ENCODE peak calls at places on chromosome 2, in eight cellular contexts. X is astrocyte; O is effector memory CD4-positive, alpha-beta T cell; A is heart left ventricle; P is tibial artery; L is colonic mucosa; G is A549; H is pancreas. M is an unnamed sample.

GRCh38 chr2:127620867-127621266 is 25.1 kb upstream of the GPR17 start:
- DNase-seq in H (no peak), X (no peak), O (no peak), A (no peak), L (no peak), G (no peak), P (no peak), M (no peak)

GRCh38 chr2:216590780-216591179 is 42.4 kb upstream of the IGFBP2 start:
- DNase-seq in H (peak; percentile 51), X (no peak), P (no peak), L (peak; percentile 21), A (peak; percentile 74), G (peak; percentile 13), O (no peak), M (no peak)

GRCh38 chr2:216875861-216876260 is 16.0 kb upstream of the TNP1 start:
- DNase-seq in L (no peak), X (no peak), O (no peak), P (no peak), G (no peak), A (no peak), H (no peak), M (no peak)

GRCh38 chr2:180907731-180908130 is 72.7 kb upstream of the UBE2E3 start:
- DNase-seq in O (no peak), H (no peak), G (no peak), L (no peak), P (no peak), X (peak; percentile 91), A (no peak), M (no peak)

GRCh38 chr2:145350011-145350410 is 830.1 kb upstream of the ZEB2 start:
- DNase-seq in A (no peak), L (no peak), O (no peak), H (no peak), X (peak; percentile 80), P (no peak), G (no peak), M (no peak)

GRCh38 chr2:147663153-147663961 is 181.5 kb upstream of the ACVR2A start:
- DNase-seq in P (no peak), O (no peak), G (no peak), L (no peak), A (no peak), X (no peak), H (no peak), M (no peak)

GRCh38 chr2:169462896-169463695 is 16.2 kb upstream of the BBS5 start:
- DNase-seq in O (no peak), G (no peak), H (no peak), P (no peak), L (no peak), A (no peak), X (peak; percentile 89), M (no peak)

GRCh38 chr2:181679544-181679979 is 755 bp downstream of the NEUROD1 start:
- DNase-seq in X (no peak), O (no peak), G (no peak), L (no peak), H (no peak), A (no peak), P (no peak), M (no peak)

GRCh38 chr2:12352891-12353290 is 363.8 kb upstream of the TRIB2 start:
- DNase-seq in X (no peak), H (peak; percentile 37), P (no peak), A (no peak), O (no peak), G (no peak), L (no peak), M (no peak)

DNA sequence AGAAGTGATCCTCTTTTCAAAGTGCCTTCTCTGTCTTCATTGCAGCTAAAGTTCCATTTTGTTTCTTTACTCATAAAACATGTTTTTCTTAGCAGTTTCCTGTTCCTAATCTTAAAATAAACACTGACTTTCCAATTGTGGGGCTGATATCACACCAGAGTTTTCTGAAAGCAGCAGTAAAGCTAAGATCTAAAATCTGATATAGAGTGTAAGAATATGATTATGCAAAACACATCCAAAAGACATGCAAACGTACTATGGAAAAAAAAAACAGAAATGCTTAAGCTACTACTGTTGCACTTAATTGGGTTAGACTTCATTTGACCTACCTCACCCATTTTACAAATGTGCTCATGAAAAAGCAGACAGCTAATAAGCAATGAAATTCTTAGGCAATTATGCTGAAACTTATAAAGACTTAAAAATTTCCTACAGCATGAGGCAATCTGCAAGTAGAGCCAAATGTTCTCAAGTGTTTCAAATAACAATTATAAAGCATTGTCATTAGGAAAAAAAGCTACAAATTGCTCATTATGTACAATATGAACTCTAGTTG is 10.5 kb downstream of the CYTIP start:
- DNase-seq in A (no peak), O (no peak), G (no peak), P (no peak), X (no peak), L (no peak), H (no peak), M (no peak)
- H3K4me3 ChIP-seq in A (no peak overlapping the region), O (peak overlapping the region; percentile 80), G (no peak overlapping the region), P (no peak overlapping the region), X (no peak overlapping the region), L (no peak overlapping the region), H (no peak overlapping the region), M (no peak overlapping the region)

GRCh38 chr2:9337901-9338300 is 85.4 kb downstream of the ITGB1BP1 start:
- DNase-seq in X (no peak), G (no peak), O (no peak), L (no peak), P (no peak), H (no peak), A (no peak), M (no peak)
- H3K4me1 ChIP-seq in X (peaks cover 16% of the 10 kb centered on the region), G (peaks cover 15% of the 10 kb centered on the region), O (no peaks in the 10 kb centered on the region), L (peaks cover 13% of the 10 kb centered on the region), P (peaks cover 8% of the 10 kb centered on the region), H (no peaks in the 10 kb centered on the region), A (peaks cover 33% of the 10 kb centered on the region), M (peaks cover 16% of the 10 kb centered on the region)

DNA sequence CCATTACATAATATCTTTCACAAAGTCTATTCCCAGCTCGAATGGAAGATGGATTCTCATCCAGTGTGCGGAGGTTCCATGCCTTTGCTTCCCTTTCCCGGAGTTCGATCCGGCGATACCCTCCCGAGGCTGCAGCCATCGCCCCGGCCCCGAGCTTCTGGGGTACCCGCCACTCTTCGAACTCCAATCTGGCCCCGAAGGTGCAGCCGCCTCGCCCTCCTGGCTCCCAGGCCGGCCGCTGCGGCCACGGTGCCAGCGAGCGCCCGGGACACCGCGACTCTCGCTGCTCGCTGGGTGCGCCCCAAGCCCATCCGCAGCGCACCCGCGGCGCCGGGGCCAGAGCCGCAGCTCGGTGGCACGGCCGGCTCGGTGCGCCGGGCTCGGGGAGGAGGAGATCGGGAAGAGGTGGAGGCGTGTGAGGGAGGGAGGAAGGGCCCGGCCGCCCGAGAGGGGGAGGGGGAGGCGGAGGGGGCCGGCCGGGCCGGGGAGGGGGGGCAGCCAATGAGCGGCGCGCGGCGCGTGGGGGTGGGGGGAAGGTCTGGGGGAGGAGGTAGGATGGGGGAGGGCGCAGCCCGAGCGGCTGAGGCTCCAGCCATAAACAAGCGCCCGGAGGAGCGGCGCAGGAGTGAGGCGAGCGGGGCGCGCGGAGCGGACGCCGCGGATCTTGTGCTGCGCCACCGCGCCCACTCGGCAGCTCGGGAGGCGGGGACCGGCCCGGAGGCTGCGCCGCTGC is at the start of gene CRIM1:
- DNase-seq in H (peak; percentile 75), G (peak; percentile 70), P (peak; percentile 95), O (peak; percentile 34), X (peak; percentile 83), L (peak; percentile 89), A (peak; percentile 94), M (no peak)
- H3K4me3 ChIP-seq in H (peak within 1 kb of the TSS; percentile 69), G (peak within 1 kb of the TSS; percentile 90), P (peak within 1 kb of the TSS; percentile 94), O (peak within 1 kb of the TSS; percentile 76), X (peak within 1 kb of the TSS; percentile 98), L (peak within 1 kb of the TSS; percentile 82), A (peak within 1 kb of the TSS; percentile 63), M (peak within 1 kb of the TSS; percentile 97)

DNA sequence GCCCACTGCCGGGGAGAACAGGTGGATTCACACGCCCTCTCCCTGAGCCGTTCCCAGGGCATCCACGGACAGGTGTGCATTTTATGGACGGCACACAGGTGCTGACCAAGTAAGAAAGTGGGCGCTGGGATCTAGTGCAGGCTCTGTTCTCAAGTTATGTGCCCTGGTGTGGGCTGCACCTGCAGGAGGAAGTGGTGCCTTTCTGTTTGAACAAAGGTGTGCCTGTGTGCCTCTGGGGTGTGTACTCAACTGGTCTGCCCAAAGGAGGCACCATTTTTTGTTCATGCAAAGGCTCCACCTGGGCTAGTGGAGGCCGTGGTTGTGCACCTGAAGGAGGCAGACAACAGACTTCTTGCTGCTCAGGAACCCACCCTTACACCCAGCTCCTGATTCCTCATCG is 88.2 kb upstream of the HK2 start:
- DNase-seq in O (no peak), X (no peak), P (no peak), G (no peak), L (peak; percentile 45), A (no peak), H (no peak), M (no peak)
- H3K4me1 ChIP-seq in O (no peaks in the 10 kb centered on the region), X (peaks cover 9% of the 10 kb centered on the region), P (peaks cover 11% of the 10 kb centered on the region), G (peaks cover 12% of the 10 kb centered on the region), L (peaks cover 6% of the 10 kb centered on the region), A (peaks cover 3% of the 10 kb centered on the region), H (no peaks in the 10 kb centered on the region), M (peaks cover 12% of the 10 kb centered on the region)

GRCh38 chr2:136765736-136766323 is 485 bp downstream of the THSD7B start:
- DNase-seq in P (no peak), O (no peak), G (no peak), L (no peak), H (no peak), X (no peak), A (no peak), M (no peak)
- H3K4me3 ChIP-seq in P (peak overlapping the region; percentile 51), O (no peak overlapping the region), G (peak overlapping the region; percentile 39), L (peak overlapping the region; percentile 11), H (peak overlapping the region; percentile 55), X (peak overlapping the region; percentile 23), A (peak overlapping the region; percentile 39), M (peak overlapping the region; percentile 49)

DNA sequence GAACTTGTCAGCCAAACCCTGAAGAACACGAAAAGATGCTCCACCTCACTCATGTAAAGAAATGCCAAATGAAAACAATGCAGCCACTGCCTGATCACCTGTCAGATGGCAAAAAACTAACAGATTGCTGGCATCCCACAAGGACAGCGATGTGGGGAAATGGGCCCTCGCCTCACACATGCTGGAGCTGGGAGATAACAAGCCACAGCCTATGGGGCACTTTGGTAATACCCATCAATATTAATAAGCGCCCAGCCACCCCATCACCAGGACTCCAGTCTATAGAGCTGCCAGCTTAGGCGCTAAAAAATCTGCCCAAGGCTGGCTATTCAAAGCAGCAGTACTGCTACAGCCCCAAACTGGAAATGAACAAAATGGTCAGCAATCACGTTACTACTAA is 26.9 kb downstream of the TFCP2L1 start:
- DNase-seq in H (no peak), A (no peak), G (no peak), X (no peak), O (no peak), P (no peak), L (no peak), M (no peak)
- H3K4me1 ChIP-seq in H (no peaks in the 10 kb centered on the region), A (no peaks in the 10 kb centered on the region), G (no peaks in the 10 kb centered on the region), X (no peaks in the 10 kb centered on the region), O (no peaks in the 10 kb centered on the region), P (no peaks in the 10 kb centered on the region), L (peaks cover 11% of the 10 kb centered on the region), M (peaks cover 25% of the 10 kb centered on the region)

DNA sequence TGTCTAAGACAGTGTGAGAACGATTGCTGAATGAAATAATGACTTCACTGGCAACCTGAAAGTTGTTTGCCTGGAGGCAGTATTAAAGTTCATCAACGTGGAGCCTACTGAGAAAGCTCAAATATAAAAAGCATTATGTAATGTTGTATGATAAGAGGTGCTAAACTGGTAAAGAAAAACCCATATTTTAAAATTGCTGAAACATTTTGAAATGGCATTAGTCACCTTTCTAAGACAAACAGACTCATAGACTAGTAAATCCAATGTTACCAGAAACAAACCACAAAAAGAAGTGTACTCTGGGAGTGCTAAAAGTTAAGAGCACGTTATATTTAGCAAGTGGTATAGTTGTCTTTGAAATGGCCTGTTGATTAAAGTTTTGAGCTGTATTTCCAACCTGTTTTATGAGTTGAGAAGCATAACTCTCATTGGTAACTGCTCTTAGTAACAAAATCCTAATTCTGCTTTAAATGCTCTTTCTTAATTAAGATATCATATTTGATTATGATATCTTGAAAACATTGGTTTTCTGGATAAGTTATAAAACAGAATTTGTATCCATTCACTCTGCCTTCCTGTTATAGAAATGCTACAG is 62.7 kb downstream of the CYP1B1 start:
- DNase-seq in O (no peak), L (no peak), G (no peak), X (peak; percentile 69), A (no peak), H (no peak), P (no peak), M (no peak)
- H3K4me3 ChIP-seq in O (no peak overlapping the region), L (no peak overlapping the region), G (no peak overlapping the region), X (no peak overlapping the region), A (no peak overlapping the region), H (no peak overlapping the region), P (no peak overlapping the region), M (no peak overlapping the region)

M was measured in vagina.